ENCODE peak calls at places on chromosome 16, in nine cellular contexts. One of them, this sample, is unnamed.

GRCh38 chr16:49056546-49056945 is 225.1 kb downstream of the CBLN1 start:
- DNase-seq in prostate gland: no peak
- DNase-seq in endodermal cell: no peak
- DNase-seq in tibial artery: no peak
- DNase-seq in activated naive CD8-positive, alpha-beta T cell treated with anti-CD3 and anti-CD28 coated beads for 36 hours: no peak
- DNase-seq in AG10803: no peak
- DNase-seq in heart right ventricle: no peak
- DNase-seq in K562: no peak
- DNase-seq in NCI-H1694 treated with DMSO at 0.1 percent for 48 hours: no peak
- DNase-seq in this sample: no peak

GRCh38 chr16:66342294-66342900 is 24.1 kb upstream of the CDH5 start:
- DNase-seq in prostate gland: no peak
- DNase-seq in activated naive CD8-positive, alpha-beta T cell treated with anti-CD3 and anti-CD28 coated beads for 36 hours: peak; percentile 10
- DNase-seq in tibial artery: no peak
- DNase-seq in endodermal cell: peak; percentile 89
- DNase-seq in NCI-H1694 treated with DMSO at 0.1 percent for 48 hours: peak; percentile 30
- DNase-seq in K562: peak; percentile 51
- DNase-seq in heart right ventricle: no peak
- DNase-seq in AG10803: no peak
- DNase-seq in this sample: no peak

GRCh38 chr16:49350265-49351103 is 23.1 kb upstream of the C16orf78 start:
- DNase-seq in prostate gland: peak; percentile 37
- DNase-seq in AG10803: peak; percentile 38
- DNase-seq in NCI-H1694 treated with DMSO at 0.1 percent for 48 hours: peak; percentile 17
- DNase-seq in tibial artery: no peak
- DNase-seq in heart right ventricle: peak; percentile 54
- DNase-seq in endodermal cell: peak; percentile 93
- DNase-seq in K562: peak; percentile 67
- DNase-seq in activated naive CD8-positive, alpha-beta T cell treated with anti-CD3 and anti-CD28 coated beads for 36 hours: peak; percentile 39
- DNase-seq in this sample: peak; percentile 13

GRCh38 chr16:87765776-87766484 is at the start of gene KLHDC4:
- DNase-seq in heart right ventricle: peak; percentile 89
- DNase-seq in AG10803: peak; percentile 83
- DNase-seq in tibial artery: peak; percentile 93
- DNase-seq in K562: peak; percentile 92
- DNase-seq in activated naive CD8-positive, alpha-beta T cell treated with anti-CD3 and anti-CD28 coated beads for 36 hours: peak; percentile 90
- DNase-seq in NCI-H1694 treated with DMSO at 0.1 percent for 48 hours: peak; percentile 65
- DNase-seq in prostate gland: peak; percentile 89
- DNase-seq in endodermal cell: peak; percentile 95
- DNase-seq in this sample: peak; percentile 73

GRCh38 chr16:53257001-53257400 is 177.3 kb upstream of the RBL2 start:
- DNase-seq in prostate gland: no peak
- DNase-seq in endodermal cell: no peak
- DNase-seq in activated naive CD8-positive, alpha-beta T cell treated with anti-CD3 and anti-CD28 coated beads for 36 hours: no peak
- DNase-seq in heart right ventricle: no peak
- DNase-seq in AG10803: peak; percentile 69
- DNase-seq in tibial artery: no peak
- DNase-seq in NCI-H1694 treated with DMSO at 0.1 percent for 48 hours: no peak
- DNase-seq in K562: no peak
- DNase-seq in this sample: peak; percentile 41

GRCh38 chr16:56013962-56014552 is 138.9 kb upstream of the CES5A start:
- DNase-seq in tibial artery: no peak
- DNase-seq in K562: peak; percentile 47
- DNase-seq in endodermal cell: peak; percentile 96
- DNase-seq in NCI-H1694 treated with DMSO at 0.1 percent for 48 hours: peak; percentile 2
- DNase-seq in heart right ventricle: peak; percentile 54
- DNase-seq in activated naive CD8-positive, alpha-beta T cell treated with anti-CD3 and anti-CD28 coated beads for 36 hours: peak; percentile 23
- DNase-seq in AG10803: peak; percentile 5
- DNase-seq in prostate gland: no peak
- DNase-seq in this sample: no peak

GRCh38 chr16:66900721-66901441 is 17.8 kb downstream of the CDH16 start:
- DNase-seq in AG10803: no peak
- DNase-seq in heart right ventricle: peak; percentile 33
- DNase-seq in activated naive CD8-positive, alpha-beta T cell treated with anti-CD3 and anti-CD28 coated beads for 36 hours: no peak
- DNase-seq in K562: peak; percentile 60
- DNase-seq in tibial artery: peak; percentile 90
- DNase-seq in prostate gland: no peak
- DNase-seq in NCI-H1694 treated with DMSO at 0.1 percent for 48 hours: no peak
- DNase-seq in endodermal cell: no peak
- DNase-seq in this sample: no peak

GRCh38 chr16:55853114-55853513 is 20.2 kb upstream of the CES1 start:
- DNase-seq in K562: no peak
- DNase-seq in activated naive CD8-positive, alpha-beta T cell treated with anti-CD3 and anti-CD28 coated beads for 36 hours: no peak
- DNase-seq in heart right ventricle: no peak
- DNase-seq in NCI-H1694 treated with DMSO at 0.1 percent for 48 hours: no peak
- DNase-seq in tibial artery: no peak
- DNase-seq in endodermal cell: no peak
- DNase-seq in prostate gland: no peak
- DNase-seq in AG10803: peak; percentile 45
- DNase-seq in this sample: peak; percentile 19

GRCh38 chr16:47069291-47069690 is 74.5 kb downstream of the NETO2 start:
- DNase-seq in activated naive CD8-positive, alpha-beta T cell treated with anti-CD3 and anti-CD28 coated beads for 36 hours: no peak
- DNase-seq in heart right ventricle: no peak
- DNase-seq in K562: no peak
- DNase-seq in tibial artery: no peak
- DNase-seq in AG10803: no peak
- DNase-seq in endodermal cell: no peak
- DNase-seq in NCI-H1694 treated with DMSO at 0.1 percent for 48 hours: no peak
- DNase-seq in prostate gland: no peak
- DNase-seq in this sample: no peak

GRCh38 chr16:58500329-58501241 is 642 bp downstream of the NDRG4 start:
- DNase-seq in heart right ventricle: no peak
- DNase-seq in AG10803: no peak
- DNase-seq in tibial artery: peak; percentile 50
- DNase-seq in NCI-H1694 treated with DMSO at 0.1 percent for 48 hours: no peak
- DNase-seq in endodermal cell: peak; percentile 83
- DNase-seq in prostate gland: no peak
- DNase-seq in activated naive CD8-positive, alpha-beta T cell treated with anti-CD3 and anti-CD28 coated beads for 36 hours: no peak
- DNase-seq in K562: no peak
- DNase-seq in this sample: no peak

GRCh38 chr16:2841606-2842339 is 11.7 kb downstream of the ZG16B start:
- DNase-seq in endodermal cell: no peak
- DNase-seq in tibial artery: peak; percentile 51
- DNase-seq in heart right ventricle: no peak
- DNase-seq in NCI-H1694 treated with DMSO at 0.1 percent for 48 hours: no peak
- DNase-seq in K562: no peak
- DNase-seq in activated naive CD8-positive, alpha-beta T cell treated with anti-CD3 and anti-CD28 coated beads for 36 hours: no peak
- DNase-seq in prostate gland: no peak
- DNase-seq in AG10803: no peak
- DNase-seq in this sample: no peak

GRCh38 chr16:10103096-10103495 is 79.1 kb downstream of the GRIN2A start:
- DNase-seq in NCI-H1694 treated with DMSO at 0.1 percent for 48 hours: no peak
- DNase-seq in prostate gland: no peak
- DNase-seq in activated naive CD8-positive, alpha-beta T cell treated with anti-CD3 and anti-CD28 coated beads for 36 hours: no peak
- DNase-seq in K562: no peak
- DNase-seq in heart right ventricle: no peak
- DNase-seq in tibial artery: no peak
- DNase-seq in AG10803: peak; percentile 44
- DNase-seq in endodermal cell: no peak
- DNase-seq in this sample: peak; percentile 68

GRCh38 chr16:76705883-76706282 is 428.7 kb downstream of the CNTNAP4 start:
- DNase-seq in activated naive CD8-positive, alpha-beta T cell treated with anti-CD3 and anti-CD28 coated beads for 36 hours: no peak
- DNase-seq in AG10803: no peak
- DNase-seq in NCI-H1694 treated with DMSO at 0.1 percent for 48 hours: no peak
- DNase-seq in tibial artery: no peak
- DNase-seq in endodermal cell: no peak
- DNase-seq in K562: no peak
- DNase-seq in heart right ventricle: no peak
- DNase-seq in prostate gland: no peak
- DNase-seq in this sample: no peak

GRCh38 chr16:56912746-56913703 is 18.9 kb upstream of the HERPUD1 start:
- DNase-seq in tibial artery: peak; percentile 61
- DNase-seq in endodermal cell: no peak
- DNase-seq in AG10803: peak; percentile 95
- DNase-seq in prostate gland: no peak
- DNase-seq in heart right ventricle: no peak
- DNase-seq in K562: no peak
- DNase-seq in activated naive CD8-positive, alpha-beta T cell treated with anti-CD3 and anti-CD28 coated beads for 36 hours: no peak
- DNase-seq in NCI-H1694 treated with DMSO at 0.1 percent for 48 hours: no peak
- DNase-seq in this sample: peak; percentile 69

GRCh38 chr16:88702364-88703210 is 3.6 kb downstream of the RNF166 start:
- DNase-seq in NCI-H1694 treated with DMSO at 0.1 percent for 48 hours: no peak
- DNase-seq in K562: no peak
- DNase-seq in tibial artery: no peak
- DNase-seq in AG10803: no peak
- DNase-seq in endodermal cell: no peak
- DNase-seq in activated naive CD8-positive, alpha-beta T cell treated with anti-CD3 and anti-CD28 coated beads for 36 hours: peak; percentile 42
- DNase-seq in heart right ventricle: no peak
- DNase-seq in prostate gland: no peak
- DNase-seq in this sample: no peak

GRCh38 chr16:4947722-4948503 is 10.2 kb upstream of the SEC14L5 start:
- DNase-seq in endodermal cell: peak; percentile 95
- DNase-seq in prostate gland: no peak
- DNase-seq in tibial artery: no peak
- DNase-seq in AG10803: no peak
- DNase-seq in heart right ventricle: no peak
- DNase-seq in NCI-H1694 treated with DMSO at 0.1 percent for 48 hours: peak; percentile 19
- DNase-seq in K562: no peak
- DNase-seq in activated naive CD8-positive, alpha-beta T cell treated with anti-CD3 and anti-CD28 coated beads for 36 hours: no peak
- DNase-seq in this sample: no peak

GRCh38 chr16:477287-477686 is 50.2 kb upstream of the CAPN15 start:
- DNase-seq in NCI-H1694 treated with DMSO at 0.1 percent for 48 hours: no peak
- DNase-seq in activated naive CD8-positive, alpha-beta T cell treated with anti-CD3 and anti-CD28 coated beads for 36 hours: no peak
- DNase-seq in AG10803: no peak
- DNase-seq in tibial artery: no peak
- DNase-seq in endodermal cell: no peak
- DNase-seq in heart right ventricle: peak; percentile 43
- DNase-seq in K562: no peak
- DNase-seq in prostate gland: no peak
- DNase-seq in this sample: no peak

GRCh38 chr16:19384656-19385055 is 33.0 kb upstream of the TMC5 start:
- DNase-seq in heart right ventricle: no peak
- DNase-seq in tibial artery: no peak
- DNase-seq in NCI-H1694 treated with DMSO at 0.1 percent for 48 hours: no peak
- DNase-seq in endodermal cell: no peak
- DNase-seq in K562: no peak
- DNase-seq in prostate gland: peak; percentile 65
- DNase-seq in AG10803: no peak
- DNase-seq in activated naive CD8-positive, alpha-beta T cell treated with anti-CD3 and anti-CD28 coated beads for 36 hours: no peak
- DNase-seq in this sample: no peak

GRCh38 chr16:22664561-22664997 is 149.4 kb upstream of the HS3ST2 start:
- DNase-seq in AG10803: no peak
- DNase-seq in endodermal cell: peak; percentile 35
- DNase-seq in prostate gland: no peak
- DNase-seq in heart right ventricle: no peak
- DNase-seq in K562: no peak
- DNase-seq in activated naive CD8-positive, alpha-beta T cell treated with anti-CD3 and anti-CD28 coated beads for 36 hours: no peak
- DNase-seq in tibial artery: no peak
- DNase-seq in NCI-H1694 treated with DMSO at 0.1 percent for 48 hours: no peak
- DNase-seq in this sample: no peak

GRCh38 chr16:85360323-85361277 is 248.3 kb upstream of the CIBAR2 start:
- DNase-seq in prostate gland: peak; percentile 84
- DNase-seq in tibial artery: no peak
- DNase-seq in NCI-H1694 treated with DMSO at 0.1 percent for 48 hours: peak; percentile 93
- DNase-seq in heart right ventricle: no peak
- DNase-seq in activated naive CD8-positive, alpha-beta T cell treated with anti-CD3 and anti-CD28 coated beads for 36 hours: no peak
- DNase-seq in AG10803: no peak
- DNase-seq in endodermal cell: no peak
- DNase-seq in K562: no peak
- DNase-seq in this sample: no peak

GRCh38 chr16:49859139-49859947 is 3.4 kb upstream of the ZNF423 start:
- DNase-seq in heart right ventricle: peak; percentile 87
- DNase-seq in AG10803: no peak
- DNase-seq in NCI-H1694 treated with DMSO at 0.1 percent for 48 hours: no peak
- DNase-seq in endodermal cell: peak; percentile 67
- DNase-seq in prostate gland: no peak
- DNase-seq in activated naive CD8-positive, alpha-beta T cell treated with anti-CD3 and anti-CD28 coated beads for 36 hours: no peak
- DNase-seq in tibial artery: peak; percentile 79
- DNase-seq in K562: peak; percentile 39
- DNase-seq in this sample: no peak